ENCODE peak calls at places on chromosomes 11 and 22, in six cellular contexts. F is H1, Q is heart right ventricle, P is prostate gland, G is lower leg skin, M is tibial nerve. Y is an unnamed sample.

GRCh38 chr11:8928981-8929615 is 3.6 kb downstream of the C11orf16 start:
- DNase-seq in F (no peak), Q (no peak), P (no peak), G (no peak), M (no peak), Y (no peak)

GRCh38 chr11:7973011-7973410 is 7.8 kb upstream of the NLRP10 start:
- DNase-seq in F (no peak), Q (no peak), P (no peak), G (no peak), M (no peak), Y (no peak)

GRCh38 chr11:83724704-83725114 is 438.5 kb upstream of the CCDC90B start:
- DNase-seq in F (peak; percentile 15), Q (peak; percentile 6), P (peak; percentile 80), G (no peak), M (no peak), Y (peak; percentile 83)

GRCh38 chr11:102551188-102551781 is 20.7 kb upstream of the MMP7 start:
- DNase-seq in F (no peak), Q (no peak), P (no peak), G (no peak), M (no peak), Y (no peak)

GRCh38 chr22:41048791-41049717 is 43.3 kb upstream of the EP300 start:
- DNase-seq in F (no peak), Q (peak; percentile 81), P (peak; percentile 36), G (peak; percentile 91), M (peak; percentile 51), Y (peak; percentile 90)

GRCh38 chr22:38609371-38609770 is 39.4 kb upstream of the DMC1 start:
- DNase-seq in F (no peak), Q (no peak), P (no peak), G (no peak), M (no peak), Y (no peak)

GRCh38 chr22:38798496-38798895 is 4.6 kb upstream of the DNAL4 start:
- DNase-seq in F (no peak), Q (no peak), P (no peak), G (no peak), M (no peak), Y (no peak)

GRCh38 chr22:36369004-36369921 is 18.5 kb downstream of the MYH9 start:
- DNase-seq in F (no peak), Q (no peak), P (no peak), G (no peak), M (no peak), Y (no peak)

GRCh38 chr22:40423882-40424640 is 53.7 kb downstream of the SGSM3 start:
- DNase-seq in F (no peak), Q (no peak), P (no peak), G (no peak), M (no peak), Y (no peak)

GRCh38 chr22:47089796-47090460 is 327.5 kb downstream of the TBC1D22A start:
- DNase-seq in F (no peak), Q (no peak), P (no peak), G (peak; percentile 77), M (no peak), Y (no peak)
- H3K4me3 ChIP-seq in F (peak overlapping the region; percentile 27), Q (no peak overlapping the region), P (peak overlapping the region; percentile 27), G (no peak overlapping the region), M (no peak overlapping the region), Y (no peak overlapping the region)

GRCh38 chr22:20211997-20212753 is 55.9 kb downstream of the RTN4R start:
- DNase-seq in F (no peak), Q (peak; percentile 54), P (no peak), G (no peak), M (peak; percentile 29), Y (no peak)
- H3K4me3 ChIP-seq in F (no peak overlapping the region), Q (no peak overlapping the region), P (no peak overlapping the region), G (no peak overlapping the region), M (no peak overlapping the region), Y (no peak overlapping the region)

GRCh38 chr11:117796456-117797428 is at the start of gene DSCAML1:
- DNase-seq in F (no peak), Q (no peak), P (no peak), G (no peak), M (no peak), Y (peak; percentile 46)
- H3K4me3 ChIP-seq in F (peak within 1 kb of the TSS; percentile 55), Q (peak within 1 kb of the TSS; percentile 45), P (peak within 1 kb of the TSS; percentile 36), G (no peak within 1 kb of the TSS), M (peak within 1 kb of the TSS; percentile 21), Y (peak within 1 kb of the TSS; percentile 38)

DNA sequence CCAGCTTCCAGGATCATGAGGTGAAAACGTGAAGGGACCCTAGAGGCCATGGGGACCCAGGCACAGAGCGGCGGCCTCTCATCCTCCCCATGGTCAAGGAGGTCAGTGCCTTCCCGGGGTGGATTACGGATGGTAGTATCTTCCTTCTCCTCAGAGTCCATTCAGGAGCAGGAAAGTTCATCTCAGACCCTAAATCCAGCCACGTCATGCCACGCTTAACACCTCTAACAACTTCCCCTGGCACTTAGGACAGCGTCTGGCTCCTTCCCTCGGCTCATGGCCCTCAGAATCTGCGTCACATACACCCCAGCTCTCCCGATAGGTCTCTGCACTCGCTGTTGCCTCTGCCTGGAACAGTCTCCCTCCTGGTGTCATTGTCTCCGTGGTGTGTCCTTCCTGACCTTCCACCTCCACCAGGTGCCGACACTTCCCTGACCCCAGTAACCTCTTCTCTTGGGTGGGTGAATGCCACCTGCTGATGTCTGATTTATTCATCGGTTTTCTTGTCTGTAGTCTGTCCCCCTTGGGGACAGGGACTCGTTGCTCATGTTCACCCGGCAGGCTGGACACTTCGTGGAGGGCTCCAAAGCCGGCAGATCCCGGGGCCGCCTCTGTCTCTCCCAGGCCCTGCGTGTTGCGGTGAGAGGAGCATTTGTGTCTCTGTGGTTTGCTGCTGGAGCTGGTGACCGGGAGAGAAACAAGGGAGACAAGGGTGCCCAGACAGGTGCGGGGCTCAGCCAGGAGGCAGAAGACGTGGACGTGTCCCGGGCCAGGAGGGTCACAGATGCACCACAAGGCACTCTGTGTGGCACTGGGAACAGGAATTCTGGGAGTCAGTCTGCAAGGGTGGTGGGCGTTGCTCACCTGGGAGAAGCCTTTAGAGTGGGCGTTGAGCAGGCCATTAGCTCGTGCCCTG is 1.4 kb downstream of the MYEOV start:
- DNase-seq in F (no peak), Q (no peak), P (no peak), G (no peak), M (no peak), Y (no peak)
- H3K4me3 ChIP-seq in F (no peak overlapping the region), Q (no peak overlapping the region), P (no peak overlapping the region), G (no peak overlapping the region), M (no peak overlapping the region), Y (no peak overlapping the region)

Y was measured in Caco-2.